ENCODE peak calls at places on chromosomes 13 and 19, in seven cellular contexts. One of them, this sample, is unnamed.

GRCh38 chr19:6138066-6138465 is 2.6 kb downstream of the ACSBG2 start:
- DNase-seq in nephron progenitor cell: no peak
- DNase-seq in heart right ventricle: no peak
- DNase-seq in astrocyte of the spinal cord: no peak
- DNase-seq in Peyer's patch: no peak
- DNase-seq in GM13977: no peak
- DNase-seq in neural progenitor cell: no peak
- DNase-seq in this sample: no peak

GRCh38 chr13:25977216-25977615 is 74.6 kb downstream of the SHISA2 start:
- DNase-seq in heart right ventricle: no peak
- DNase-seq in astrocyte of the spinal cord: no peak
- DNase-seq in nephron progenitor cell: no peak
- DNase-seq in GM13977: no peak
- DNase-seq in neural progenitor cell: peak
- DNase-seq in Peyer's patch: no peak
- DNase-seq in this sample: no peak

GRCh38 chr13:93925976-93926375 is 553.5 kb downstream of the DCT start:
- DNase-seq in astrocyte of the spinal cord: no peak
- DNase-seq in neural progenitor cell: no peak
- DNase-seq in heart right ventricle: no peak
- DNase-seq in Peyer's patch: no peak
- DNase-seq in GM13977: no peak
- DNase-seq in nephron progenitor cell: no peak
- DNase-seq in this sample: no peak

GRCh38 chr19:31110331-31110730 is 238.9 kb downstream of the TSHZ3 start:
- DNase-seq in Peyer's patch: no peak
- DNase-seq in GM13977: no peak
- DNase-seq in neural progenitor cell: peak
- DNase-seq in nephron progenitor cell: peak
- DNase-seq in heart right ventricle: no peak
- DNase-seq in astrocyte of the spinal cord: peak
- DNase-seq in this sample: no peak

GRCh38 chr19:34320277-34320676 is 44.7 kb upstream of the GPI start:
- DNase-seq in nephron progenitor cell: no peak
- DNase-seq in GM13977: no peak
- DNase-seq in heart right ventricle: no peak
- DNase-seq in Peyer's patch: peak
- DNase-seq in neural progenitor cell: no peak
- DNase-seq in astrocyte of the spinal cord: no peak
- DNase-seq in this sample: no peak

GRCh38 chr13:110676511-110677204 is 29.3 kb downstream of the CARS2 start:
- DNase-seq in GM13977: peak
- DNase-seq in astrocyte of the spinal cord: no peak
- DNase-seq in heart right ventricle: no peak
- DNase-seq in neural progenitor cell: no peak
- DNase-seq in nephron progenitor cell: no peak
- DNase-seq in Peyer's patch: no peak
- DNase-seq in this sample: no peak

GRCh38 chr19:49775742-49776370 is 9.1 kb downstream of the AP2A1 start:
- DNase-seq in astrocyte of the spinal cord: no peak
- DNase-seq in Peyer's patch: no peak
- DNase-seq in GM13977: no peak
- DNase-seq in nephron progenitor cell: no peak
- DNase-seq in neural progenitor cell: no peak
- DNase-seq in heart right ventricle: no peak
- DNase-seq in this sample: no peak

GRCh38 chr13:32821149-32821688 is 195.0 kb upstream of the KL start:
- DNase-seq in GM13977: no peak
- DNase-seq in nephron progenitor cell: no peak
- DNase-seq in heart right ventricle: no peak
- DNase-seq in astrocyte of the spinal cord: no peak
- DNase-seq in Peyer's patch: no peak
- DNase-seq in neural progenitor cell: no peak
- DNase-seq in this sample: no peak

GRCh38 chr19:52492201-52492960 is 35.1 kb upstream of the ZNF808 start:
- DNase-seq in nephron progenitor cell: peak
- DNase-seq in heart right ventricle: no peak
- DNase-seq in GM13977: no peak
- DNase-seq in astrocyte of the spinal cord: no peak
- DNase-seq in neural progenitor cell: peak
- DNase-seq in Peyer's patch: no peak
- DNase-seq in this sample: no peak
- TF ChIP-seq CTCF in nephron progenitor cell: no peak
- TF ChIP-seq CTCF in heart right ventricle: no peak
- TF ChIP-seq CTCF in GM13977: no peak
- TF ChIP-seq CTCF in astrocyte of the spinal cord: no peak
- TF ChIP-seq CTCF in neural progenitor cell: no peak
- TF ChIP-seq CTCF in Peyer's patch: no peak
- TF ChIP-seq CTCF in this sample: no peak

DNA sequence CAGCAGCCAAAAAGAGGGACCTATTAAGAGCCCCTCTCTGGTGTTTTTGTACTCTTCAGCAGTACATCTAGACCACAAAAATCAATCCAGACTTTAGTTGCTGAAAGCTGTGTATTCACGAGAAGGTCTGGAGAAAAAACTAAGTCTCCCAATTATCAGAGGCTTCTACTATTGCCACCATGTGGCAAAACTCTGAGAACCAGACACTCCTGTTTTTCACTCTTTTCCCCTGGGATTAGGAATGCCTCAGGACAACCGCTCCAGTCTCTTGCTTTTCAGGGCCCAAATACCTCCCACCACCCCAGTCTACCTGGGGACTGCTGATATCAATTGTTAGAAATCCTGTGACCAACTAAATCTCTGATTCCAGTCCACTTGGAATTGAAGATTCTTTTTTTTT is 30.1 kb upstream of the OBI1 start:
- DNase-seq in astrocyte of the spinal cord: no peak
- DNase-seq in Peyer's patch: no peak
- DNase-seq in GM13977: no peak
- DNase-seq in neural progenitor cell: peak
- DNase-seq in heart right ventricle: no peak
- DNase-seq in nephron progenitor cell: no peak
- DNase-seq in this sample: no peak
- TF ChIP-seq CTCF in astrocyte of the spinal cord: no peak
- TF ChIP-seq CTCF in Peyer's patch: no peak
- TF ChIP-seq CTCF in GM13977: no peak
- TF ChIP-seq CTCF in neural progenitor cell: peak
- TF ChIP-seq CTCF in heart right ventricle: peak
- TF ChIP-seq CTCF in nephron progenitor cell: no peak
- TF ChIP-seq CTCF in this sample: no peak

GRCh38 chr13:95301947-95302386 is 716 bp upstream of the ABCC4 start:
- DNase-seq in nephron progenitor cell: no peak
- DNase-seq in astrocyte of the spinal cord: no peak
- DNase-seq in GM13977: no peak
- DNase-seq in Peyer's patch: no peak
- DNase-seq in heart right ventricle: no peak
- DNase-seq in neural progenitor cell: peak
- DNase-seq in this sample: no peak
- TF ChIP-seq CTCF in nephron progenitor cell: no peak
- TF ChIP-seq CTCF in astrocyte of the spinal cord: peak
- TF ChIP-seq CTCF in GM13977: no peak
- TF ChIP-seq CTCF in Peyer's patch: no peak
- TF ChIP-seq CTCF in heart right ventricle: no peak
- TF ChIP-seq CTCF in neural progenitor cell: no peak
- TF ChIP-seq CTCF in this sample: no peak

GRCh38 chr19:52533901-52534300 is 6.4 kb downstream of the ZNF808 start:
- DNase-seq in GM13977: no peak
- DNase-seq in Peyer's patch: no peak
- DNase-seq in neural progenitor cell: no peak
- DNase-seq in astrocyte of the spinal cord: no peak
- DNase-seq in nephron progenitor cell: no peak
- DNase-seq in heart right ventricle: peak
- DNase-seq in this sample: no peak

GRCh38 chr19:52541608-52542007 is 14.1 kb downstream of the ZNF808 start:
- DNase-seq in heart right ventricle: no peak
- DNase-seq in neural progenitor cell: no peak
- DNase-seq in Peyer's patch: no peak
- DNase-seq in GM13977: no peak
- DNase-seq in nephron progenitor cell: no peak
- DNase-seq in astrocyte of the spinal cord: no peak
- DNase-seq in this sample: no peak

GRCh38 chr19:52532480-52532879 is 5.0 kb downstream of the ZNF808 start:
- DNase-seq in heart right ventricle: no peak
- DNase-seq in neural progenitor cell: no peak
- DNase-seq in GM13977: no peak
- DNase-seq in nephron progenitor cell: no peak
- DNase-seq in astrocyte of the spinal cord: no peak
- DNase-seq in Peyer's patch: no peak
- DNase-seq in this sample: no peak

GRCh38 chr19:52535831-52536800 is 8.6 kb downstream of the ZNF808 start:
- DNase-seq in neural progenitor cell: peak
- DNase-seq in nephron progenitor cell: peak
- DNase-seq in heart right ventricle: peak
- DNase-seq in Peyer's patch: peak
- DNase-seq in astrocyte of the spinal cord: peak
- DNase-seq in GM13977: peak
- DNase-seq in this sample: peak
- TF ChIP-seq CTCF in neural progenitor cell: peak
- TF ChIP-seq CTCF in nephron progenitor cell: no peak
- TF ChIP-seq CTCF in heart right ventricle: peak
- TF ChIP-seq CTCF in Peyer's patch: no peak
- TF ChIP-seq CTCF in astrocyte of the spinal cord: peak
- TF ChIP-seq CTCF in GM13977: no peak
- TF ChIP-seq CTCF in this sample: peak

DNA sequence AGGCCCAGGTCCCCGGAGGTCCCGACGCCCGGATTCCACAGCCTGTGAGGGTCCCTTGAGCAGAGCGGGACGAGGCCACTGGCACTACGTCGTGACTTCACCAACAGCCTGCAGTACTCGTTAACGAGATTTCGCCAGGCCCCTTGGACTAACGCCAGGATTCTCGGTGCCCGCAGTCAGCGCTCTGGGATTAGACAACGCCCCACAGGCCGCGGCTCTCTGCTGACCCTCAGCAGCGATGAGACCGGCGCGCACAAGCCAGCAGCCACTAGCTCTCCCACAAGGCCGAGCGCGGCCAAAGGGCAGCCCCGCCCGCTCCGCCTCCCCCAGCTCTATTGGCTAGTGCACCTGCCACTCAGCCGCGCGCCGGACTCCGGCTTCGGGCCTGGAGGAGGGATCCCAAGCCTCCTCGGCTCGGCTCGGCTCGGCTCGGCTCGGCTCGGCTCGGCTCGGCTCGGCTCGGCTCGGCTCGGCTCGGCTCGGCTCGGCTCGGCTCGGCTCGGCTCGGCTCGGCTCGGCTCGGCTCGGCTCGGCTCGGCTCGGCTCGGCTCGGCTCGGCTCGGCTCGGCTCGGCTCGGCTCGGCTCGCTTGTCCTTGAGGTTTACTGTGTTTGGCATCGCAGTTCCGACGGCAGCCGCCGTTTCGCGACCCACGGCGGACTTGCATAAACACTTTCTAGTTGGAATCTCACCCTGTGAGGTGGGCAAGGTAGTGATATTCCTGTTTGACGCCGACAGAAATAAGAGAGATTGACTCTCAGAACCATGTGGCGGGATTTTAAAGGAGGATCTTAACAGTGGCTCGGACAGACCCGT is 231.7 kb upstream of the SERP2 start:
- DNase-seq in neural progenitor cell: peak
- DNase-seq in nephron progenitor cell: peak
- DNase-seq in heart right ventricle: peak
- DNase-seq in astrocyte of the spinal cord: peak
- DNase-seq in Peyer's patch: peak
- DNase-seq in GM13977: peak
- DNase-seq in this sample: peak
- TF ChIP-seq CTCF in neural progenitor cell: no peak
- TF ChIP-seq CTCF in nephron progenitor cell: no peak
- TF ChIP-seq CTCF in heart right ventricle: peak
- TF ChIP-seq CTCF in astrocyte of the spinal cord: no peak
- TF ChIP-seq CTCF in Peyer's patch: peak
- TF ChIP-seq CTCF in GM13977: no peak
- TF ChIP-seq CTCF in this sample: no peak

This sample was measured in natural killer cell.